ENCODE peak calls at places on chromosome 12, in ten cellular contexts. P is tibial artery; X is CD8-positive, alpha-beta T cell; L is Panc1; G is brain microvascular endothelial cell; E is endothelial cell of umbilical vein; W is heart right ventricle; K is ovary; Y is uterus; T is SK-N-SH. F is an unnamed sample.

GRCh38 chr12:101001669-101002068 is 207.1 kb downstream of the ANO4 start:
- DNase-seq in Y (no peak), X (no peak), L (no peak), E (no peak), K (no peak), T (no peak), P (no peak), G (no peak), W (no peak), F (no peak)

GRCh38 chr12:50103767-50104321 is at the start of gene GPD1:
- DNase-seq in L (no peak), P (peak; percentile 82), E (no peak), W (peak; percentile 73), Y (peak; percentile 62), K (peak; percentile 74), G (no peak), T (peak; percentile 74), X (no peak), F (peak; percentile 77)

GRCh38 chr12:71162832-71163711 is 5.3 kb upstream of the TSPAN8 start:
- DNase-seq in G (no peak), K (no peak), W (no peak), L (no peak), Y (no peak), E (no peak), X (no peak), T (no peak), P (no peak), F (no peak)

GRCh38 chr12:12384601-12385321 is 27.9 kb downstream of the BORCS5 start:
- DNase-seq in X (no peak), T (peak; percentile 45), L (no peak), Y (no peak), G (no peak), K (no peak), P (no peak), E (no peak), W (no peak), F (no peak)

GRCh38 chr12:96806272-96806671 is 100.8 kb upstream of the NEDD1 start:
- DNase-seq in G (no peak), L (no peak), E (no peak), T (no peak), W (no peak), Y (no peak), K (no peak), X (no peak), P (no peak), F (no peak)

GRCh38 chr12:98893601-98894411 is 248.7 kb downstream of the APAF1 start:
- DNase-seq in K (no peak), L (no peak), T (peak; percentile 30), Y (no peak), G (no peak), P (no peak), X (no peak), W (no peak), E (no peak), F (no peak)

GRCh38 chr12:89206375-89206774 is 145.9 kb downstream of the DUSP6 start:
- DNase-seq in L (no peak), G (no peak), X (no peak), W (no peak), Y (no peak), K (no peak), P (no peak), T (no peak), E (no peak), F (no peak)

GRCh38 chr12:84502180-84502857 is 410.3 kb downstream of the SLC6A15 start:
- DNase-seq in E (peak; percentile 3), X (no peak), W (no peak), G (no peak), Y (no peak), T (no peak), P (no peak), L (no peak), K (no peak), F (no peak)

GRCh38 chr12:70393787-70394519 is 27.9 kb downstream of the KCNMB4 start:
- DNase-seq in Y (no peak), G (peak; percentile 28), L (no peak), X (no peak), W (no peak), E (no peak), P (no peak), T (no peak), K (no peak), F (no peak)

GRCh38 chr12:121990692-121991603 is 30.7 kb upstream of the BCL7A start:
- DNase-seq in P (no peak), E (no peak), Y (no peak), T (no peak), L (no peak), X (no peak), G (no peak), K (no peak), W (no peak), F (no peak)

GRCh38 chr12:118052324-118053070 is 8.5 kb downstream of the WSB2 start:
- DNase-seq in Y (peak; percentile 60), K (peak; percentile 64), W (peak; percentile 62), T (no peak), G (peak; percentile 90), E (peak; percentile 96), X (no peak), L (peak; percentile 96), P (peak; percentile 92), F (peak; percentile 74)

GRCh38 chr12:49293056-49293956 is 1.6 kb upstream of the PRPH start:
- DNase-seq in W (peak; percentile 58), K (peak; percentile 46), L (no peak), G (no peak), E (no peak), Y (no peak), X (no peak), P (peak; percentile 70), T (peak; percentile 73), F (peak; percentile 23)

GRCh38 chr12:54225666-54226065 is 36.9 kb upstream of the SMUG1 start:
- DNase-seq in E (no peak), G (no peak), P (no peak), X (no peak), T (no peak), K (no peak), L (no peak), Y (no peak), W (no peak), F (no peak)

GRCh38 chr12:26044007-26044394 is 80.8 kb downstream of the BHLHE41 start:
- DNase-seq in P (no peak), E (no peak), K (no peak), G (no peak), L (no peak), Y (no peak), T (no peak), X (no peak), W (no peak), F (no peak)

GRCh38 chr12:6552140-6552551 is 3.7 kb downstream of the IFFO1 start:
- DNase-seq in G (no peak), P (peak; percentile 92), E (no peak), T (no peak), Y (peak; percentile 62), W (peak; percentile 76), K (no peak), X (no peak), L (no peak), F (peak; percentile 72)

GRCh38 chr12:31585271-31585670 is 5.7 kb downstream of the DENND5B start:
- DNase-seq in W (no peak), E (no peak), K (no peak), L (no peak), G (peak; percentile 51), T (no peak), P (no peak), Y (no peak), X (no peak), F (no peak)

GRCh38 chr12:110436231-110436630 is 13.9 kb downstream of the ARPC3 start:
- DNase-seq in E (peak; percentile 30), K (no peak), L (no peak), G (no peak), T (no peak), P (no peak), W (no peak), X (no peak), Y (no peak), F (no peak)

GRCh38 chr12:107760817-107761501 is at the start of gene PRDM4:
- DNase-seq in T (peak; percentile 99), E (peak; percentile 96), K (peak; percentile 94), Y (peak; percentile 91), X (peak; percentile 89), P (peak; percentile 97), G (peak; percentile 89), L (peak; percentile 52), W (peak; percentile 93), F (peak; percentile 95)
- TF ChIP-seq CTCF in T (peak; percentile 31), E (peak; percentile 22), K (no peak), Y (peak; percentile 66), X (no peak), P (peak; percentile 44), G (no peak), L (peak; percentile 77), W (peak; percentile 23), F (peak; percentile 14)

GRCh38 chr12:14471497-14471896 is 96.2 kb downstream of the PLBD1 start:
- DNase-seq in Y (no peak), X (no peak), G (no peak), L (no peak), T (no peak), E (no peak), P (no peak), W (no peak), K (no peak), F (no peak)
- H3K36me3 ChIP-seq in Y (no peaks in the 10 kb centered on the region), X (peaks cover 19% of the 10 kb centered on the region), G (peaks cover 12% of the 10 kb centered on the region), L (no peaks in the 10 kb centered on the region), T (peaks cover 71% of the 10 kb centered on the region), E (peaks cover 3% of the 10 kb centered on the region), P (peaks cover 74% of the 10 kb centered on the region), W (peaks cover 48% of the 10 kb centered on the region), K (no peaks in the 10 kb centered on the region), F (no peaks in the 10 kb centered on the region)

GRCh38 chr12:51683763-51684357 is 92.8 kb downstream of the SCN8A start:
- DNase-seq in L (no peak), P (no peak), E (peak; percentile 91), G (no peak), T (no peak), W (no peak), Y (no peak), K (no peak), X (no peak), F (no peak)

GRCh38 chr12:51675062-51675803 is 84.2 kb downstream of the SCN8A start:
- DNase-seq in K (no peak), W (no peak), L (no peak), T (no peak), G (no peak), X (no peak), E (no peak), Y (no peak), P (no peak), F (no peak)

GRCh38 chr12:51672334-51672733 is 81.3 kb downstream of the SCN8A start:
- DNase-seq in Y (no peak), X (no peak), T (no peak), K (no peak), P (no peak), G (no peak), L (no peak), E (no peak), W (no peak), F (no peak)

GRCh38 chr12:51676875-51677274 is 85.8 kb downstream of the SCN8A start:
- DNase-seq in E (no peak), G (no peak), L (no peak), Y (no peak), K (no peak), T (no peak), W (no peak), X (no peak), P (no peak), F (no peak)

GRCh38 chr12:51678086-51678724 is 87.2 kb downstream of the SCN8A start:
- DNase-seq in W (no peak), P (no peak), G (peak; percentile 44), E (peak; percentile 73), K (no peak), Y (no peak), L (peak; percentile 43), X (no peak), T (peak; percentile 62), F (peak; percentile 28)
- TF ChIP-seq CTCF in W (peak; percentile 59), P (no peak), G (peak; percentile 87), E (peak; percentile 76), K (no peak), Y (no peak), L (peak; percentile 92), X (peak; percentile 63), T (peak; percentile 75), F (peak; percentile 28)

GRCh38 chr12:132873724-132874123 is 13.7 kb downstream of the CHFR start:
- DNase-seq in G (no peak), W (no peak), Y (no peak), E (no peak), P (no peak), L (no peak), T (no peak), X (no peak), K (no peak), F (no peak)
- H3K36me3 ChIP-seq in G (peaks cover 71% of the 10 kb centered on the region), W (peaks cover 30% of the 10 kb centered on the region), Y (no peaks in the 10 kb centered on the region), E (peaks cover 12% of the 10 kb centered on the region), P (peaks cover 86% of the 10 kb centered on the region), L (peaks cover 6% of the 10 kb centered on the region), T (peaks cover 63% of the 10 kb centered on the region), X (peaks cover 23% of the 10 kb centered on the region), K (no peaks in the 10 kb centered on the region), F (no peaks in the 10 kb centered on the region)